ENCODE peak calls at places on chromosomes 16 and 17, in five cellular contexts. Q is MM.1S, O is adrenal gland, I is SJCRH30, E is ascending aorta. Z is an unnamed sample.

GRCh38 chr17:35871415-35871814 is 2.7 kb upstream of the HEATR9 start:
- DNase-seq in Q (no peak), E (no peak), I (no peak), O (no peak), Z (no peak)

GRCh38 chr17:63550816-63551639 is 751 bp downstream of the DCAF7 start:
- DNase-seq in E (no peak), Q (no peak), I (peak; percentile 70), O (no peak), Z (no peak)

GRCh38 chr16:85511938-85512551 is 101.1 kb upstream of the GSE1 start:
- DNase-seq in O (no peak), Q (no peak), I (peak; percentile 73), E (no peak), Z (no peak)

GRCh38 chr16:8854298-8854948 is 14.4 kb downstream of the CARHSP1 start:
- DNase-seq in E (no peak), Q (no peak), I (no peak), O (no peak), Z (no peak)

GRCh38 chr17:48723555-48724239 is 712 bp downstream of the PRAC2 start:
- DNase-seq in I (no peak), Q (peak; percentile 20), O (no peak), E (no peak), Z (no peak)

GRCh38 chr16:68363847-68364600 is 53.2 kb downstream of the PRMT7 start:
- DNase-seq in I (no peak), O (no peak), E (no peak), Q (no peak), Z (no peak)

GRCh38 chr17:50426814-50427787 is 1.1 kb downstream of the ACSF2 start:
- DNase-seq in Q (peak; percentile 68), O (no peak), I (peak; percentile 62), E (no peak), Z (no peak)

GRCh38 chr16:66717112-66717675 is 20.7 kb upstream of the CMTM4 start:
- DNase-seq in Q (no peak), O (peak; percentile 31), I (peak; percentile 57), E (no peak), Z (no peak)

GRCh38 chr16:11799509-11800384 is 2.7 kb upstream of the ZC3H7A start:
- DNase-seq in O (no peak), Q (no peak), I (no peak), E (no peak), Z (no peak)

GRCh38 chr16:4911831-4912422 is 25.0 kb downstream of the PPL start:
- DNase-seq in Q (no peak), E (no peak), I (no peak), O (no peak), Z (no peak)

GRCh38 chr17:45790296-45790922 is 6.3 kb downstream of the CRHR1 start:
- DNase-seq in O (no peak), Q (no peak), E (no peak), I (no peak), Z (no peak)

GRCh38 chr17:28317965-28318758 is 838 bp upstream of the TMEM97 start:
- DNase-seq in E (no peak), I (peak; percentile 38), O (no peak), Q (no peak), Z (no peak)
- H3K27ac ChIP-seq in E (no peak overlapping the region), I (peak overlapping the region; percentile 74), O (no peak overlapping the region), Q (no peak overlapping the region), Z (peak overlapping the region; percentile 26)

GRCh38 chr16:75927824-75928223 is 201.5 kb upstream of the CPHXL start:
- DNase-seq in I (no peak), O (no peak), Q (no peak), E (no peak), Z (no peak)

GRCh38 chr16:75931970-75932369 is 205.7 kb upstream of the CPHXL start:
- DNase-seq in Q (no peak), E (no peak), I (no peak), O (no peak), Z (no peak)

GRCh38 chr16:75928295-75928694 is 202.0 kb upstream of the CPHXL start:
- DNase-seq in I (no peak), E (no peak), O (no peak), Q (no peak), Z (no peak)

GRCh38 chr16:75931043-75931442 is 204.8 kb upstream of the CPHXL start:
- DNase-seq in E (no peak), Q (no peak), O (no peak), I (no peak), Z (no peak)

GRCh38 chr16:75929056-75929455 is 202.8 kb upstream of the CPHXL start:
- DNase-seq in O (no peak), E (no peak), I (no peak), Q (no peak), Z (no peak)
- H3K27ac ChIP-seq in O (no peak overlapping the region), E (no peak overlapping the region), I (no peak overlapping the region), Q (no peak overlapping the region), Z (no peak overlapping the region)

GRCh38 chr17:80860101-80860671 is 131.5 kb upstream of the CHMP6 start:
- DNase-seq in I (no peak), O (no peak), E (no peak), Q (no peak), Z (no peak)

GRCh38 chr17:80861892-80862291 is 129.7 kb upstream of the CHMP6 start:
- DNase-seq in Q (no peak), E (no peak), I (no peak), O (no peak), Z (peak; percentile 49)

GRCh38 chr17:80859004-80859941 is 132.4 kb upstream of the CHMP6 start:
- DNase-seq in Q (no peak), O (peak; percentile 80), I (no peak), E (peak; percentile 77), Z (no peak)

GRCh38 chr17:80861360-80861861 is 130.2 kb upstream of the CHMP6 start:
- DNase-seq in I (no peak), Q (no peak), E (no peak), O (no peak), Z (no peak)

GRCh38 chr17:80860703-80861359 is 130.8 kb upstream of the CHMP6 start:
- DNase-seq in O (no peak), I (no peak), Q (no peak), E (no peak), Z (no peak)
- H3K27ac ChIP-seq in O (no peak overlapping the region), I (no peak overlapping the region), Q (no peak overlapping the region), E (no peak overlapping the region), Z (no peak overlapping the region)

DNA sequence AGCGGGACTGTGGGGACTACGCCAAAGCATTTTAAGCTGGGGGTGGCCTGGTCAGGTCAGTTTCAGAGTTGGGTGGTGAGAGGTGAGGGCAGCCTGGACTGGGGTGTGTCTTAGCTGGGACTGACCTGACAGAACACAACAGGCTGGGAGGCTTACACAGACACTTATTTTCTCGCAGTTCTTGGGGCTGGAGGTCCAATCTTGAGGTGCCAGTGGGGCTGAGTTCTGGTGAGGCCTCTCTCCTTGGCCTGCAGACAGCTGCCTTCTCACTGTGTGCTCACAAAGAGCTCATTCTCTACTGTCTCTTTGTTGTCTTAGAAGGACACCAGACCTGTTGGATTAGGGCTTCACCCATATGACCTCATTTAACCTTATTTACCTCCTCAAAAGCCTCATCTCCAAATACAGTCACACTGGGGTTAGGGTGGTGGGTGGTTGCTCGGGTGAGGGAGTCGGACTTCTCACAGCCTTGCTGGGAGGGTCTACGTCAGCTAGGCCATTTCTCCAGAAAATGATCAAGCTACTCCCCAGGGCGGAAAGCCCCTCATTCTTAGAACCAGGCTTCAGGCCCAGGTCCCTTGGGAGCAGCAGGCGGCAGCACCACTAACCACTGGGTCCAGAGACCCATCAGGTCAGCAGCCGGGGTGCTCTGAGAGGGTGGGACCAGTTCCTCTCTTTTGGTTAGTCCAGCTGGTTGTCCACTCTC is 149.3 kb downstream of the RAB11FIP4 start:
- DNase-seq in I (no peak), E (no peak), Q (no peak), O (no peak), Z (no peak)
- H3K27ac ChIP-seq in I (no peak overlapping the region), E (no peak overlapping the region), Q (no peak overlapping the region), O (no peak overlapping the region), Z (no peak overlapping the region)

DNA sequence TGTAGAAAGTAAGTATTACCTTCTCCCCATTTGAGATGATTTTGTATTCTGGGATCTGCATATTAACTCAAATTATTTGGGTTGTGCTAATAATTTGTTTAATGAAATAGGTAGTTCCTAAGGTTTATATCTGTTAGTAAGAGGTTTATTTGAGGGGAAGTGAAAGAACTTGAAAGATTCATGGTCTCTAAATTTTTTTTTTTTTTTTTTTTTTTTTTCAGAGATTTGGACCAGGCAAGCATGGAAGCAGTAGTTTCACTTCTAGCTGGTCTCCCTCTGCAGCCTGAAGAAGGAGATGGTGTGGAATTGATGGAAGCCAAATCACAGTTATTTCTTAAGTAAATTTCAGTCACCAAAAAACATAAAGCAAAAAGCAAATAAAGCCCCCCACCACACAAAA is 65.2 kb downstream of the OMG start:
- DNase-seq in I (no peak), E (no peak), Q (no peak), O (no peak), Z (no peak)
- H3K27ac ChIP-seq in I (no peak overlapping the region), E (no peak overlapping the region), Q (no peak overlapping the region), O (no peak overlapping the region), Z (no peak overlapping the region)

GRCh38 chr17:31100840-31101239 is 6.1 kb downstream of the NF1 start:
- DNase-seq in E (no peak), O (no peak), Q (no peak), I (no peak), Z (no peak)
- H3K27ac ChIP-seq in E (peak overlapping the region; percentile 34), O (no peak overlapping the region), Q (no peak overlapping the region), I (no peak overlapping the region), Z (no peak overlapping the region)

DNA sequence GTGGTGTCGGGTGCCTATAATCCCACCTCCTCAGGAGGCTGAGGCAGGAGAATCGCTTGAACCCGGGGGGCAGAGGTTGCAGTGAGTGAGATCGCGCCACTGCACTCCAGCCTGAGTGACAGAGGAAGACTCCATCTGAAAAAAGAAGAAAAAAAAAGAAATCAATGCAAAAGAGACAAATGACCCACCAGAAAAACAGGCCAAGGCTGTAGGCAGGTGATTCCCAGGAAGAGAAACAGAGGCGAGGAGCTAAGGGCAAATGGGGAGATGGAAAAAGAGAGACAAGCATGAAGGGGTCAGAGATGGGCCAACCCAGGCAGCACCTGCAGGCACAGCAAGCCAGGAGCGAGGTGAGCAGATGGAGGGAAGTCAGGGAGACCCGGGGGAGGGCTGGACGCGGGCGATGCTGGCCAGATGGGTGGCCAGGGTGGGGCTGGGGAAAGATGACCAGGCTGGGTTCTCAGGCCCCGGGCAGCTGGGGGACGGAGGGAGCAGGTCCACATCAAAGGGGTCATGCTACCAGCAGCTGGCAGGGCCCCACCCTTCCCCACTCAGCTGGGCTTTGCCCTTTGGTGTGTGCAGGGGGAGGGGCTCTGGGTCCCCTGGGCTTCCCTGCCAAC is 25.5 kb downstream of the MYBBP1A start:
- DNase-seq in Q (no peak), E (no peak), I (no peak), O (no peak), Z (no peak)
- H3K27ac ChIP-seq in Q (no peak overlapping the region), E (no peak overlapping the region), I (no peak overlapping the region), O (no peak overlapping the region), Z (peak overlapping the region; percentile 100)

Z was measured in substantia nigra.